ENCODE peak calls at places on chromosomes 7 and 10, in eight cellular contexts. H is MM.1S, F is stomach, W is endodermal cell, P is cardiac muscle cell, N is IMR-90, D is GM23338, M is aorta. L is an unnamed sample. For H3K4me1, the result is how much of the 10 kb centered on the place peaks cover.

GRCh38 chr7:141960687-141961422 is 12.7 kb downstream of the TAS2R38 start:
- DNase-seq in H (peak), D (no peak), F (no peak), P (no peak), N (no peak), M (no peak), W (no peak), L (no peak)

GRCh38 chr7:137895301-137896201 is 48.8 kb upstream of the DGKI start:
- DNase-seq in N (no peak), H (no peak), P (no peak), F (no peak), M (no peak), W (no peak), D (no peak), L (no peak)

GRCh38 chr10:28822719-28823464 is 145.6 kb downstream of the BAMBI start:
- DNase-seq in D (no peak), H (no peak), M (no peak), P (peak), N (no peak), F (no peak), W (no peak), L (no peak)

GRCh38 chr10:84256510-84257342 is 11.9 kb downstream of the RGR start:
- DNase-seq in M (peak), N (peak), F (peak), H (no peak), P (peak), D (peak), W (peak), L (peak)

GRCh38 chr10:112390125-112390703 is 16.3 kb downstream of the ACSL5 start:
- DNase-seq in D (no peak), N (no peak), F (no peak), H (no peak), P (no peak), W (no peak), M (no peak), L (no peak)

GRCh38 chr7:91375378-91375777 is 111.1 kb downstream of the FZD1 start:
- DNase-seq in D (peak), M (no peak), N (no peak), F (no peak), P (no peak), W (no peak), H (no peak), L (no peak)

GRCh38 chr7:78198756-78199155 is 400.2 kb downstream of the PHTF2 start:
- DNase-seq in H (no peak), F (no peak), N (peak), M (no peak), D (no peak), W (no peak), P (no peak), L (no peak)

GRCh38 chr7:50262916-50263690 is 41.4 kb upstream of the IKZF1 start:
- DNase-seq in W (no peak), M (no peak), H (peak), D (no peak), N (no peak), P (no peak), F (no peak), L (no peak)

GRCh38 chr10:58326967-58327381 is 7.8 kb upstream of the UBE2D1 start:
- DNase-seq in H (no peak), P (no peak), M (peak), N (peak), D (peak), F (no peak), W (peak), L (no peak)

GRCh38 chr10:93852721-93853120 is 41.1 kb upstream of the SLC35G1 start:
- DNase-seq in H (peak), P (no peak), M (no peak), D (no peak), N (no peak), W (no peak), F (no peak), L (no peak)

GRCh38 chr7:98651760-98652159 is 34.7 kb downstream of the NPTX2 start:
- DNase-seq in W (no peak), M (no peak), D (no peak), H (no peak), P (no peak), N (no peak), F (no peak), L (no peak)

GRCh38 chr10:53508197-53508596 is 735.6 kb upstream of the MBL2 start:
- DNase-seq in N (no peak), D (peak), H (no peak), F (no peak), W (no peak), M (no peak), P (no peak), L (no peak)

GRCh38 chr10:104441601-104442000 is 88.0 kb downstream of the CFAP58 start:
- DNase-seq in N (peak), H (no peak), F (no peak), D (no peak), M (no peak), P (no peak), W (no peak), L (no peak)

GRCh38 chr7:139915301-139915863 is 86.3 kb downstream of the TBXAS1 start:
- DNase-seq in H (no peak), P (no peak), F (no peak), M (no peak), N (peak), D (no peak), W (no peak), L (no peak)

GRCh38 chr10:31204090-31204489 is 114.9 kb upstream of the ZEB1 start:
- DNase-seq in W (no peak), D (no peak), P (peak), F (no peak), M (peak), H (no peak), N (peak), L (no peak)

GRCh38 chr7:12111461-12112405 is 99.4 kb upstream of the TMEM106B start:
- DNase-seq in D (peak), P (peak), W (peak), N (no peak), M (peak), F (no peak), H (peak), L (no peak)

GRCh38 chr7:135245826-135246825 is 12.5 kb downstream of the STRA8 start:
- DNase-seq in F (peak), W (no peak), H (no peak), M (no peak), D (no peak), N (no peak), P (no peak), L (no peak)

GRCh38 chr10:42932735-42933453 is 144.0 kb upstream of the RET start:
- DNase-seq in D (peak), W (peak), M (no peak), P (peak), F (no peak), H (no peak), N (no peak), L (no peak)

GRCh38 chr7:158043461-158044155 is 544.0 kb downstream of the PTPRN2 start:
- DNase-seq in D (no peak), W (no peak), M (no peak), H (no peak), F (peak), N (no peak), P (no peak), L (no peak)

GRCh38 chr7:30453859-30454258 is 24.7 kb downstream of the NOD1 start:
- DNase-seq in N (no peak), M (no peak), W (no peak), F (no peak), D (no peak), H (no peak), P (no peak), L (no peak)

GRCh38 chr10:8061274-8062211 is 7.1 kb downstream of the GATA3 start:
- DNase-seq in W (peak), M (no peak), P (peak), N (no peak), H (no peak), F (no peak), D (peak), L (no peak)

GRCh38 chr7:27180431-27181175 is 4.4 kb downstream of the HOXA11 start:
- DNase-seq in M (no peak), W (peak), P (no peak), H (no peak), D (no peak), F (no peak), N (no peak), L (no peak)

GRCh38 chr7:19754521-19755116 is 18.8 kb downstream of the TMEM196 start:
- DNase-seq in H (peak), N (peak), W (no peak), F (no peak), P (peak), M (no peak), D (peak), L (no peak)

GRCh38 chr10:26438534-26439269 is 561 bp downstream of the APBB1IP start:
- DNase-seq in M (peak), H (no peak), W (peak), N (no peak), P (peak), F (no peak), D (peak), L (no peak)

GRCh38 chr7:44517175-44517574 is 24.0 kb downstream of the NPC1L1 start:
- DNase-seq in P (no peak), F (no peak), H (no peak), D (no peak), M (no peak), N (no peak), W (no peak), L (no peak)

GRCh38 chr10:49076741-49077521 is 38.4 kb downstream of the VSTM4 start:
- DNase-seq in P (no peak), D (no peak), F (no peak), M (no peak), H (peak), N (no peak), W (no peak), L (no peak)

GRCh38 chr10:103653581-103654020 is 160.1 kb downstream of the NEURL1 start:
- DNase-seq in N (no peak), H (no peak), F (peak), P (no peak), W (no peak), D (no peak), M (no peak), L (no peak)

GRCh38 chr10:3652886-3653285 is 132.1 kb downstream of the KLF6 start:
- DNase-seq in W (no peak), H (no peak), F (no peak), M (no peak), D (no peak), P (no peak), N (peak), L (no peak)

GRCh38 chr10:49649936-49650723 is 29.3 kb upstream of the C10orf53 start:
- DNase-seq in N (no peak), D (no peak), M (no peak), W (peak), F (peak), P (no peak), H (no peak), L (no peak)

GRCh38 chr7:47026733-47027450 is 555.0 kb downstream of the TNS3 start:
- DNase-seq in F (no peak), N (no peak), P (no peak), W (no peak), M (no peak), D (no peak), H (no peak), L (no peak)

GRCh38 chr10:13331641-13332040 is 16.5 kb downstream of the SEPHS1 start:
- DNase-seq in W (no peak), D (no peak), P (no peak), N (no peak), H (no peak), F (no peak), M (peak), L (no peak)

GRCh38 chr7:134813668-134814067 is 34.2 kb downstream of the CALD1 start:
- DNase-seq in P (no peak), F (no peak), H (no peak), D (no peak), N (peak), M (no peak), W (no peak), L (no peak)

GRCh38 chr10:44195120-44196007 is 189.5 kb downstream of the CXCL12 start:
- DNase-seq in P (peak), F (peak), D (no peak), M (peak), W (no peak), N (peak), H (no peak), L (no peak)

GRCh38 chr10:84158549-84158948 is 15.1 kb upstream of the GPR15LG start:
- DNase-seq in W (no peak), P (no peak), D (no peak), F (no peak), H (no peak), M (no peak), N (no peak), L (no peak)

GRCh38 chr7:155959894-155960293 is 147.6 kb upstream of the SHH start:
- DNase-seq in W (peak), N (no peak), F (peak), M (no peak), D (no peak), P (no peak), H (no peak), L (no peak)

GRCh38 chr7:139153832-139154231 is 44.3 kb upstream of the ZC3HAV1 start:
- DNase-seq in N (peak), F (no peak), P (no peak), W (no peak), D (no peak), H (no peak), M (no peak), L (no peak)

GRCh38 chr10:613217-613616 is 76.3 kb downstream of the DIP2C start:
- DNase-seq in M (peak), H (no peak), F (peak), D (peak), N (no peak), P (no peak), W (no peak), L (no peak)
- H3K4me1 ChIP-seq in M (under half), H (under half), F (half or more), D (under half), N (under half), P (under half), W (under half), L (under half)

GRCh38 chr7:28931565-28931964 is 26.6 kb downstream of the TRIL start:
- DNase-seq in H (no peak), W (no peak), F (no peak), P (no peak), D (no peak), N (no peak), M (no peak), L (no peak)
- H3K4me3 ChIP-seq in H (no peak), W (no peak), F (no peak), P (no peak), D (no peak), N (no peak), M (no peak), L (no peak)

DNA sequence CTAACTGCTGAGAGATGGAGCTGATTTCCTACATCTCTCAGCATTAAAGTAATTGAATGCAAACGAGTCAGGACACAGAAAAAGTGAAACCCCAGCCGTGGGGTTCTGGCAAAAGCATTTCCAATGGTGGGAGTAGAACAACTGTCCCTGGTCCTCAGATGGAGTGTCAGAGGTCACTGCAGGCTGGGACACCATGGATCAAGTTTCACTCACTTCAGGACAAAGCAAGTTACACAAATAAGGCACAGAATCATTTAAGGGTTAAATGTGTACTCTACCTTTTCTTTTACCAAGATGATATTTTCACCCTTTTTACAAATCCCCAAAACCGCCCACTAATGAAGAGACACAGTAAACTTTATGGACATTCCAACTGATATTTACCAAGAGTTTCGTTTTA is 607.7 kb downstream of the PARD3 start:
- DNase-seq in M (no peak), P (no peak), H (no peak), D (no peak), W (no peak), F (no peak), N (no peak), L (no peak)
- H3K4me1 ChIP-seq in M (under half), P (under half), H (under half), D (under half), W (under half), F (under half), N (under half), L (under half)

DNA sequence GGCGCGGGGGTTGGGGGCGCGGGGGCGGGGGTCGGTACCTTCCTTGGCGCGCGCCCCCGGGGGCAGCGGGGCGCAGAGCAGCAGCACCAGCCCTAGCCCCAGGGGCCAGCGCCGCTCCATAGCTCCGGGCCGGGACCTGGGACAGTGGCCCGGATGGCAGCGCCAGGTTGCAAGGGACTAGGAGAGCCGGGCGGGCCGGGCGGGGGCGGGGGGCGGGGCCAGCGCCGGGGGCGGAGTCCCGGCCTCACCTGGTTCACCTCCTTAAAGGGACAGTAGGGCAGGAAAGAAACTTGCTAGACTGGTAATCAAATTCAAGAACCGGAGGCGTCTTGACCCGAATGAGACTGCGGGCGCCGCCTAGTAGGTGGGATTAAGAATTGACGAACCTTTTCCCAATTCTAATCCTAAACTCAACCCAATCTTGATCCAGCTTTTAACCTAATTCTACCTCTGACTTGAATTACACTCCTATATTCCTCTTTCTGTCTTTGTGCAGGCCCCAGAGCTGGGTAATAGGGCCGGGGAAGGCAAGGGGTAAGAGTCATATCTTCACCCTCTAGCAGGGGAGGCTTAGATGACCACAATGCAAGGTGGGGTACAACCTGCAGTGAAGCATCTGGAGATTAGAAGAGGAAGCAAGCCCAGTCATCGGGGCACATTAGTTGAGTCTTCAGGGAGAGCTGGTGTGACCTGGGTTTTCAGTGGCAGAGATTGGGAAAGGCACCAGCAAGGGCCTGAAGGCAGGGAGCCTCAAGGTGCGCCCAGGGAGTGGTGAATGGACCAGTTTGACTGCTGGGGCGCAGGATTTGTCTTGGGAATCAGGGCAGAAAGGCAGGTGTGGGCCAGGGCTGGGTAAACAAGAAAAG is at the start of gene EPHA1:
- DNase-seq in H (peak), P (no peak), F (peak), M (peak), D (peak), W (peak), N (no peak), L (peak)
- H3K4me3 ChIP-seq in H (peak), P (peak), F (peak), M (no peak), D (peak), W (peak), N (no peak), L (peak)

GRCh38 chr10:482848-483247 is 206.6 kb downstream of the DIP2C start:
- DNase-seq in D (no peak), M (no peak), W (no peak), F (no peak), P (no peak), N (no peak), H (no peak), L (no peak)

GRCh38 chr10:485776-486572 is 203.5 kb downstream of the DIP2C start:
- DNase-seq in N (no peak), D (no peak), F (peak), H (peak), W (peak), P (no peak), M (no peak), L (no peak)

GRCh38 chr10:484925-485661 is 204.4 kb downstream of the DIP2C start:
- DNase-seq in N (no peak), H (peak), P (no peak), W (peak), F (peak), D (no peak), M (no peak), L (no peak)

GRCh38 chr10:483266-483665 is 206.2 kb downstream of the DIP2C start:
- DNase-seq in W (no peak), D (no peak), N (no peak), M (no peak), F (no peak), P (no peak), H (no peak), L (no peak)

GRCh38 chr10:484441-484924 is 205.0 kb downstream of the DIP2C start:
- DNase-seq in H (peak), P (peak), D (no peak), N (peak), M (peak), F (peak), W (peak), L (no peak)
- H3K4me1 ChIP-seq in H (under half), P (under half), D (under half), N (under half), M (under half), F (under half), W (under half), L (under half)

GRCh38 chr7:151142686-151143040 is 24.8 kb downstream of the GBX1 start:
- DNase-seq in N (no peak), M (no peak), H (no peak), P (peak), D (peak), F (peak), W (no peak), L (no peak)
- H3K4me3 ChIP-seq in N (no peak), M (no peak), H (no peak), P (no peak), D (no peak), F (no peak), W (no peak), L (no peak)

GRCh38 chr10:124719213-124719851 is 24.8 kb downstream of the FAM53B start:
- DNase-seq in H (peak), M (peak), W (peak), D (peak), N (peak), P (no peak), F (peak), L (no peak)

GRCh38 chr10:124723826-124724225 is 20.4 kb downstream of the FAM53B start:
- DNase-seq in P (no peak), H (no peak), M (no peak), N (no peak), W (no peak), D (no peak), F (no peak), L (no peak)

GRCh38 chr10:124724279-124725027 is 19.7 kb downstream of the FAM53B start:
- DNase-seq in M (no peak), N (no peak), P (no peak), F (peak), D (no peak), W (no peak), H (no peak), L (no peak)

GRCh38 chr10:124722812-124723783 is 21.1 kb downstream of the FAM53B start:
- DNase-seq in N (no peak), D (no peak), M (peak), W (no peak), H (peak), F (no peak), P (no peak), L (no peak)

DNA sequence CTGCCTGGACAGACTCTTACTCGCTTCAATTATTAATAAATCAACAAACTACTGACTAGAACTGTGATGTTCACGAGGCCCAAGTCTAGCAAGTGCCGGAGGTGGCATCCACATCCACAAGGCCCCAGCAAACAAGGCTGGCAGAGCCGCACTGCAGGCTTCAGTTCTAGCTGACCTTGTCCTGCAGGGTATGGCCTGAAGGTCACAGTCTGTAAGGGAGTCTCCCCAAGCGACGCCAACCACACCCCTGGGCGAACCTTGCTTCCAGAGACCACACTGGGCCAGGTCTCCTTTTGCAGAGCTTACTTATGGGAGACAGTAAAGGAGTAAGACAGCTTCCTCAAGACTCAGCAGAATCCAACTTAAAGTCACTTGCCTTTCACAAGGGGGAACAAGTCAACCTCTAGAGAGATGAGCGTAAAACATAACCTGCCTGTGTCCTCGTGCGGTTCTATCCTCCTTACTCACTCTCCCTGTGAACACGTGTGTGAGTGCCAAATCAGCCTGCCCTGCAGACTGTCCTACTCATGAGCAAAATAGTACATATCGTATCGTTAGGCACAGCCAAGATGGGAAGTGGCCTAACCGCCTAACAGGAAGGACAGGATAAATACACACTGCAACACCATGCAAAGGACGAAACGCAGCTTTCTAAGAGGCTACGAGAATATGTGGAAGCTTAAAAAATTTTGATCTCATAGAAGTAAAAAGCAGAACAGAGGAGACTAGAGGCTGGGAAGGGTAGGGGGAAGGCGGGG is 22.7 kb downstream of the FAM53B start:
- DNase-seq in F (no peak), D (no peak), M (peak), H (no peak), P (no peak), W (no peak), N (no peak), L (no peak)
- H3K4me1 ChIP-seq in F (half or more), D (under half), M (under half), H (under half), P (under half), W (under half), N (under half), L (under half)

L was measured in iPS DF 6.9.